ENCODE peak calls at places on chromosomes 6 and 20, in four cellular contexts. P, F, A and R are unnamed samples.

GRCh38 chr6:156175971-156176421 is 601.2 kb upstream of the ARID1B start:
- DNase-seq in F (no peak), A (no peak), P (peak; percentile 8), R (peak; percentile 38)

GRCh38 chr6:131778134-131778533 is 29.7 kb upstream of the ENPP1 start:
- DNase-seq in P (no peak), A (no peak), F (no peak), R (no peak)

GRCh38 chr20:3390759-3391500 is 16.5 kb downstream of the DNAAF9 start:
- DNase-seq in A (no peak), F (no peak), P (no peak), R (no peak)

GRCh38 chr20:47465335-47466090 is 36.2 kb upstream of the NCOA3 start:
- DNase-seq in P (no peak), A (no peak), F (peak; percentile 61), R (no peak)

GRCh38 chr20:48607544-48607865 is 220.3 kb downstream of the PREX1 start:
- DNase-seq in A (no peak), P (no peak), F (no peak), R (no peak)

GRCh38 chr20:8153281-8153908 is 21.3 kb downstream of the PLCB1 start:
- DNase-seq in F (no peak), A (peak; percentile 51), P (no peak), R (no peak)

GRCh38 chr6:37618916-37619605 is 78.6 kb downstream of the MDGA1 start:
- DNase-seq in A (no peak), P (no peak), F (no peak), R (no peak)

GRCh38 chr6:30060634-30060981 is 457 bp upstream of the POLR1H start:
- DNase-seq in P (no peak), A (no peak), F (peak; percentile 49), R (no peak)

GRCh38 chr20:45518282-45518681 is 2.9 kb upstream of the SPINT3 start:
- DNase-seq in P (no peak), F (no peak), A (no peak), R (no peak)

GRCh38 chr20:6277661-6278060 is 154.8 kb upstream of the FERMT1 start:
- DNase-seq in P (no peak), A (no peak), F (no peak), R (no peak)

GRCh38 chr6:102736941-102737368 is 1343.4 kb downstream of the GRIK2 start:
- DNase-seq in P (no peak), A (no peak), F (no peak), R (no peak)

GRCh38 chr6:65922049-65922448 is 215.0 kb upstream of the EYS start:
- DNase-seq in A (peak; percentile 20), P (no peak), F (no peak), R (no peak)

GRCh38 chr6:132960720-132961119 is 146.4 kb downstream of the RPS12 start:
- DNase-seq in F (no peak), P (no peak), A (no peak), R (no peak)

GRCh38 chr20:24990810-24991252 is 1.7 kb downstream of the APMAP start:
- DNase-seq in F (no peak), P (no peak), A (no peak), R (no peak)

GRCh38 chr6:91566467-91566866 is 979.6 kb upstream of the MAP3K7 start:
- DNase-seq in F (no peak), A (no peak), P (no peak), R (no peak)

GRCh38 chr6:53282741-53283140 is 66.0 kb downstream of the ELOVL5 start:
- DNase-seq in P (no peak), A (no peak), F (no peak), R (no peak)

GRCh38 chr6:89768324-89768723 is 51.3 kb downstream of the MDN1 start:
- DNase-seq in A (no peak), P (no peak), F (no peak), R (no peak)

GRCh38 chr6:169589293-169589692 is 112.5 kb downstream of the WDR27 start:
- DNase-seq in F (no peak), A (no peak), P (no peak), R (no peak)

GRCh38 chr6:165986647-165987482 is 180.8 kb downstream of the TBXT start:
- DNase-seq in F (no peak), A (no peak), P (no peak), R (no peak)

GRCh38 chr6:10418862-10419748 is 4.2 kb upstream of the TFAP2A start:
- DNase-seq in A (no peak), F (peak; percentile 71), P (no peak), R (no peak)

GRCh38 chr20:53141651-53142050 is 169.5 kb downstream of the TSHZ2 start:
- DNase-seq in A (no peak), P (no peak), F (no peak), R (no peak)

GRCh38 chr6:37110455-37111155 is 59.3 kb upstream of the PIM1 start:
- DNase-seq in A (peak; percentile 59), P (peak; percentile 96), F (no peak), R (no peak)

GRCh38 chr6:36130672-36131516 is 581 bp downstream of the MAPK13 start:
- DNase-seq in A (no peak), F (no peak), P (peak; percentile 73), R (peak; percentile 31)

GRCh38 chr20:25277051-25277801 is 29.3 kb downstream of the PYGB start:
- DNase-seq in P (no peak), F (no peak), A (no peak), R (no peak)

GRCh38 chr6:104789770-104790190 is 69.9 kb downstream of the HACE1 start:
- DNase-seq in A (no peak), F (peak; percentile 17), P (peak; percentile 18), R (peak; percentile 50)

GRCh38 chr6:157724138-157724537 is 98.9 kb upstream of the SNX9 start:
- DNase-seq in A (no peak), P (no peak), F (no peak), R (no peak)

GRCh38 chr6:125325586-125325985 is 23.8 kb upstream of the HDDC2 start:
- DNase-seq in P (no peak), A (no peak), F (no peak), R (no peak)

GRCh38 chr6:90078513-90079289 is 184.4 kb downstream of the GJA10 start:
- DNase-seq in A (no peak), P (no peak), F (peak; percentile 28), R (no peak)

GRCh38 chr6:16132909-16133308 is 4.0 kb downstream of the MYLIP start:
- DNase-seq in A (no peak), P (no peak), F (no peak), R (no peak)

GRCh38 chr6:144585217-144585814 is 300.2 kb downstream of the UTRN start:
- DNase-seq in P (peak; percentile 40), A (no peak), F (peak; percentile 27), R (peak; percentile 54)

GRCh38 chr6:156336096-156336495 is 441.1 kb upstream of the ARID1B start:
- DNase-seq in F (no peak), A (no peak), P (peak; percentile 51), R (no peak)

GRCh38 chr6:15413558-15414257 is 167.8 kb downstream of the JARID2 start:
- DNase-seq in A (no peak), F (no peak), P (no peak), R (no peak)

GRCh38 chr6:148997863-148998262 is 251.0 kb downstream of the UST start:
- DNase-seq in F (no peak), A (no peak), P (no peak), R (no peak)

GRCh38 chr6:33590531-33591198 is 10.6 kb upstream of the BAK1 start:
- DNase-seq in A (no peak), F (no peak), P (peak; percentile 80), R (no peak)

GRCh38 chr6:28884423-28885148 is 39.2 kb downstream of the TRIM27 start:
- DNase-seq in P (peak; percentile 51), F (no peak), A (no peak), R (no peak)

GRCh38 chr6:15351631-15352030 is 105.8 kb downstream of the JARID2 start:
- DNase-seq in P (no peak), F (no peak), A (no peak), R (no peak)

GRCh38 chr20:61494763-61495595 is 242.9 kb downstream of the CDH4 start:
- DNase-seq in F (no peak), A (no peak), P (no peak), R (no peak)

GRCh38 chr20:32603046-32603726 is 18.1 kb upstream of the NOL4L start:
- DNase-seq in P (no peak), F (no peak), A (no peak), R (no peak)
- TF ChIP-seq SIN3A in P (no peak), F (no peak), A (no peak), R (no peak)

GRCh38 chr6:142326539-142326938 is 24.7 kb downstream of the ADGRG6 start:
- DNase-seq in P (no peak), A (no peak), F (no peak), R (no peak)

GRCh38 chr6:142323377-142323776 is 21.6 kb downstream of the ADGRG6 start:
- DNase-seq in A (no peak), P (peak; percentile 96), F (no peak), R (no peak)

GRCh38 chr6:142324111-142324510 is 22.3 kb downstream of the ADGRG6 start:
- DNase-seq in F (no peak), A (no peak), P (no peak), R (no peak)

GRCh38 chr6:142322504-142323198 is 20.8 kb downstream of the ADGRG6 start:
- DNase-seq in F (no peak), P (no peak), A (no peak), R (no peak)

GRCh38 chr6:142325111-142325510 is 23.3 kb downstream of the ADGRG6 start:
- DNase-seq in F (no peak), A (no peak), P (no peak), R (no peak)
- TF ChIP-seq SP1 in F (no peak), A (no peak), P (no peak), R (no peak)

GRCh38 chr20:13295637-13296036 is 74.6 kb downstream of the ISM1 start:
- DNase-seq in A (no peak), F (no peak), P (no peak), R (no peak)

GRCh38 chr20:13297105-13297899 is 76.2 kb downstream of the ISM1 start:
- DNase-seq in A (no peak), F (no peak), P (peak; percentile 36), R (no peak)

GRCh38 chr20:13298692-13299373 is 77.8 kb downstream of the ISM1 start:
- DNase-seq in P (no peak), F (no peak), A (no peak), R (no peak)

GRCh38 chr20:13294522-13294921 is 73.4 kb downstream of the ISM1 start:
- DNase-seq in P (no peak), F (no peak), A (no peak), R (no peak)

GRCh38 chr20:13296070-13296469 is 75.0 kb downstream of the ISM1 start:
- DNase-seq in P (no peak), A (no peak), F (no peak), R (no peak)
- TF ChIP-seq SIN3A in P (no peak), A (no peak), F (no peak), R (no peak)

DNA sequence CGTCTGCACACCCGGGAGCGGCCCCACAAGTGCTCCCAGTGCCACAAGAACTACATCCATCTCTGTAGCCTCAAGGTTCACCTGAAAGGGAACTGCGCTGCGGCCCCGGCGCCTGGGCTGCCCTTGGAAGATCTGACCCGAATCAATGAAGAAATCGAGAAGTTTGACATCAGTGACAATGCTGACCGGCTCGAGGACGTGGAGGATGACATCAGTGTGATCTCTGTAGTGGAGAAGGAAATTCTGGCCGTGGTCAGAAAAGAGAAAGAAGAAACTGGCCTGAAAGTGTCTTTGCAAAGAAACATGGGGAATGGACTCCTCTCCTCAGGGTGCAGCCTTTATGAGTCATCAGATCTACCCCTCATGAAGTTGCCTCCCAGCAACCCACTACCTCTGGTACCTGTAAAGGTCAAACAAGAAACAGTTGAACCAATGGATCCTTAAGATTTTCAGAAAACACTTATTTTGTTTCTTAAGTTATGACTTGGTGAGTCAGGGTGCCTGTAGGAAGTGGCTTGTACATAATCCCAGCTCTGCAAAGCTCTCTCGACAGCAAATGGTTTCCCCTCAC is 21.0 kb downstream of the PRDM1 start:
- DNase-seq in A (no peak), P (no peak), F (no peak), R (no peak)
- TF ChIP-seq SP1 in A (no peak), P (no peak), F (no peak), R (no peak)

GRCh38 chr6:74408844-74409243 is 712.8 kb downstream of the CD109 start:
- DNase-seq in F (no peak), A (no peak), P (no peak), R (no peak)
- TF ChIP-seq SIN3A in F (no peak), A (no peak), P (no peak), R (no peak)